ENCODE peak calls at places on chromosome 10, in nine cellular contexts. O, I, T, C, K, M, S, L and F are unnamed samples.

GRCh38 chr10:34758447-34758996 is 56.6 kb downstream of the PARD3 start:
- DNase-seq in M (no peak), T (no peak), L (peak; percentile 95), C (no peak), I (no peak), O (no peak), K (no peak), S (no peak), F (no peak)

GRCh38 chr10:121085386-121085785 is 234.2 kb downstream of the WDR11 start:
- DNase-seq in T (no peak), C (no peak), M (no peak), O (no peak), K (no peak), S (no peak), L (no peak), I (no peak), F (no peak)

GRCh38 chr10:72170263-72170662 is 45.5 kb upstream of the ANAPC16 start:
- DNase-seq in K (no peak), T (no peak), M (no peak), L (peak; percentile 77), O (no peak), I (peak; percentile 88), S (no peak), C (no peak), F (no peak)

GRCh38 chr10:15805395-15806058 is 54.8 kb downstream of the MINDY3 start:
- DNase-seq in T (no peak), M (no peak), C (no peak), K (no peak), S (no peak), I (no peak), O (no peak), L (no peak), F (no peak)

GRCh38 chr10:116211682-116212081 is 61.3 kb downstream of the GFRA1 start:
- DNase-seq in K (no peak), C (no peak), I (no peak), T (no peak), M (no peak), O (no peak), L (no peak), S (no peak), F (no peak)

GRCh38 chr10:8070440-8070839 is 16.0 kb downstream of the GATA3 start:
- DNase-seq in S (no peak), L (no peak), T (no peak), M (no peak), K (no peak), C (no peak), O (no peak), I (no peak), F (no peak)

GRCh38 chr10:132335189-132336063 is 3.4 kb downstream of the LRRC27 start:
- DNase-seq in S (no peak), O (peak; percentile 73), I (peak; percentile 89), C (no peak), T (no peak), M (no peak), K (peak; percentile 61), L (no peak), F (peak; percentile 32)

GRCh38 chr10:91759581-91759986 is 38.6 kb upstream of the TNKS2 start:
- DNase-seq in C (no peak), I (no peak), S (no peak), T (no peak), L (no peak), O (no peak), M (no peak), K (no peak), F (no peak)

GRCh38 chr10:91036807-91037405 is 116.0 kb upstream of the ANKRD1 start:
- DNase-seq in T (no peak), M (no peak), O (no peak), L (no peak), I (no peak), K (no peak), C (no peak), S (no peak), F (no peak)

GRCh38 chr10:103757531-103758293 is 97.7 kb downstream of the SH3PXD2A start:
- DNase-seq in S (no peak), L (no peak), I (no peak), M (no peak), O (peak; percentile 84), C (no peak), K (peak; percentile 75), T (no peak), F (no peak)

GRCh38 chr10:23386052-23386451 is 41.5 kb upstream of the C10orf67 start:
- DNase-seq in O (no peak), K (no peak), L (no peak), S (no peak), T (no peak), I (no peak), M (no peak), C (no peak), F (no peak)

GRCh38 chr10:132422931-132423813 is 26.2 kb downstream of the PWWP2B start:
- DNase-seq in M (no peak), S (no peak), T (no peak), K (no peak), C (no peak), L (no peak), I (no peak), O (no peak), F (no peak)

DNA sequence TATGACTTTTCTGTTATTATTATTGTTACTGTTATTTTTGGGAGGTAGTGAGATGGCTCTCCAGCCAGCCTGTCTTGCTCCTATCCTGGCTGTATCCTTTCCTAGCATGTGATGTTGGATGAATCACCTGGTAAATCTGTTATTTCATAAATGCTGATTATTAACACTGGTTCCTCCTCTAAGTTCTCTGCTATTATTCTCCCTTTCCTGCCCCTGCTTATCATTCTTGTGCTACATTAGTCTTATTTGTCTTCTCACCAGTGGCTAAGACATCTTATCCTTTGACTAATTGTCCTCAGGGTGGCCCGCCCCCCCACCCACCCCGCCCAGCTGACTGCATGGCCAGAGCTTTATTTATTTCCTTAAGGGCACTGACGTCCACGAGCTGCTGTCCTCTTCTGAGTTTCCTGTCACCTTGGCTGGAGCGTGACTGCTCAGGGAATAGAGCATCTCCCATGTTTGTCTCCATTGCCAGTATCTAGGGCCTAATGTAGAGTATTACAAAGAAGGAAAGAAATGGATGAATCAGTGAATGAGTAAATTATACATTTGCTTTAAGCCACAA is 110.1 kb upstream of the KLF6 start:
- DNase-seq in L (no peak), O (no peak), M (no peak), C (no peak), I (no peak), S (no peak), T (no peak), K (no peak), F (no peak)
- H3K27me3 ChIP-seq in L (no peaks in the 10 kb centered on the region), O (no peaks in the 10 kb centered on the region), M (no peaks in the 10 kb centered on the region), C (no peaks in the 10 kb centered on the region), I (no peaks in the 10 kb centered on the region), S (no peaks in the 10 kb centered on the region), T (no peaks in the 10 kb centered on the region), K (no peaks in the 10 kb centered on the region), F (no peaks in the 10 kb centered on the region)

GRCh38 chr10:78115135-78115853 is 81.6 kb downstream of the RPS24 start:
- DNase-seq in T (no peak), K (no peak), C (no peak), I (no peak), L (no peak), S (no peak), M (no peak), O (no peak), F (no peak)
- H3K27me3 ChIP-seq in T (peaks cover 3% of the 10 kb centered on the region), K (no peaks in the 10 kb centered on the region), C (no peaks in the 10 kb centered on the region), I (no peaks in the 10 kb centered on the region), L (peaks cover 49% of the 10 kb centered on the region), S (peaks cover 30% of the 10 kb centered on the region), M (peaks cover 9% of the 10 kb centered on the region), O (no peaks in the 10 kb centered on the region), F (no peaks in the 10 kb centered on the region)

DNA sequence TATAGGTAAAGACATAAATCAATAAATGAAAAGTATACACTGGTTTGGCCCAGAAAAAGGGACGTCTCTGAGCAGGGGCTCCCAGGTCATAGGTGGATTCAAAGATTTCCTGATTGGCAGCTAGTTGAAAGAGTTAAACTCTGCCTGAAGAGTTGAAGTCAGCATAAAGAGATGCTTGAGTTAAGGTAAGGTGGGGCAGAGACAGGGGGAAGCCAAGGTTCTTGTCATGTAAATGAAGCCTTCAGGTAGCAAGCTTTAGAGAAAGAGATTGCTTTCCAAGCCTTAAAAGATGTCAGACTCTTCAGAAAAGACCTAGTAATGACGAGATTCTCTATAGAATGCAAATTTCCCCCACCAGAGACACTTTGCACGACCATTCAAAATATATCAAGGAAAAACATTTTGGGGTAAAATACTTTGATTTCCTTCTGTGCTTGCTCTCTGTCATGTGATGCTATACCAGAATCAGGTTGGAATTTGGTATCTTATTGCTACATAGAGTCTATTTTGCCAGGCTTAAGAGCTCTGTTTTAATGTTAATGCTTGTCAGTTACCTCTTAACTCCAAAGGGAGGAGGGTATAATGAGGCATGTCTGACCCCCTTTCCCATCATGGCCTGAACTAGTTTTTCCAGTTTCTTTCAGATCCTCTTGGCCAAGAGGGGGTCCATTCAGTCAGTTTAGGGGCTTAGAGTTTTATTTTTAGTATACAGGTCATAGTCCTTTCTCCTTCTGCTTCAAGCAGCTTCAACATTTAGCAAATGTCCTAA is 429.6 kb downstream of the ADRA2A start:
- DNase-seq in O (no peak), T (no peak), L (no peak), K (no peak), S (no peak), M (no peak), I (no peak), C (no peak), F (no peak)
- H3K27me3 ChIP-seq in O (no peaks in the 10 kb centered on the region), T (no peaks in the 10 kb centered on the region), L (peaks cover 1% of the 10 kb centered on the region), K (no peaks in the 10 kb centered on the region), S (no peaks in the 10 kb centered on the region), M (no peaks in the 10 kb centered on the region), I (no peaks in the 10 kb centered on the region), C (no peaks in the 10 kb centered on the region), F (no peaks in the 10 kb centered on the region)

GRCh38 chr10:101090597-101090996 is 28.8 kb downstream of the KAZALD1 start:
- DNase-seq in T (no peak), I (no peak), K (no peak), S (no peak), M (no peak), O (no peak), C (no peak), L (no peak), F (no peak)

GRCh38 chr10:101087376-101087775 is 25.6 kb downstream of the KAZALD1 start:
- DNase-seq in T (no peak), I (no peak), O (no peak), K (no peak), C (no peak), S (no peak), L (no peak), M (no peak), F (no peak)

GRCh38 chr10:101087965-101088364 is 26.2 kb downstream of the KAZALD1 start:
- DNase-seq in I (no peak), L (no peak), M (peak; percentile 58), T (no peak), C (no peak), K (no peak), O (no peak), S (no peak), F (no peak)

GRCh38 chr10:101089520-101090299 is 27.9 kb downstream of the KAZALD1 start:
- DNase-seq in O (no peak), S (no peak), C (no peak), T (no peak), L (no peak), I (no peak), K (no peak), M (no peak), F (no peak)

DNA sequence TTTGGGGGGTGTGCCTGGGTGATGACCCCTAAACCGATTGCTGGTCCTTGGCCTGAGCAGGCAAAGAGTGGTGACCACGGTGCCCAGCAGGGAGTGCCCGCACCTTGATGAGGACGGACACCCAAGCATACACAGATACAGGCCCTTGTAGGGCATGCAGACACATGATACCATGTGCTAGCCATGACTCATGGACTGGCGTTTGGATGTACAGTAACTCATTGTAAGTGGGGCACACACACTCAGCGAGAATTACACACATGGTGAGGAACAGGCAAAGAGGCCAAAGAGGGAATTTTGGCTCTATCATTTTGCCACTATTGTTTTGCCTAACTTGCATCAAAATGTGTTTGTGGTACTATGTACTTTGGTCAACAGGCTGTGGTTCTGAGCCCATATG is 24.1 kb downstream of the KAZALD1 start:
- DNase-seq in L (no peak), M (no peak), T (no peak), S (no peak), K (no peak), I (no peak), O (no peak), C (no peak), F (no peak)
- H3K27me3 ChIP-seq in L (peaks cover 41% of the 10 kb centered on the region), M (peaks cover 52% of the 10 kb centered on the region), T (peaks cover 19% of the 10 kb centered on the region), S (peaks cover 90% of the 10 kb centered on the region), K (peaks cover 54% of the 10 kb centered on the region), I (peaks cover 77% of the 10 kb centered on the region), O (no peaks in the 10 kb centered on the region), C (peaks cover 85% of the 10 kb centered on the region), F (no peaks in the 10 kb centered on the region)